ENCODE peak calls at places on chromosomes 6 and 20, in four cellular contexts. U is activated T-helper 1 cell treated with Interleukin-2 at 50 U/mL for 16 hours, O is memory B cell, I is GM12892. D is an unnamed sample.

GRCh38 chr20:43187476-43188233 is 2.1 kb downstream of the PTPRT start:
- DNase-seq in U (peak), O (peak), I (peak), D (peak)

GRCh38 chr6:125095501-125096301 is 57.9 kb upstream of the TPD52L1 start:
- DNase-seq in U (no peak), O (no peak), I (no peak), D (no peak)

GRCh38 chr6:142958343-142958742 is 13.4 kb upstream of the HIVEP2 start:
- DNase-seq in U (no peak), O (no peak), I (no peak), D (no peak)

GRCh38 chr6:139882234-139882633 is 507.8 kb upstream of the CITED2 start:
- DNase-seq in U (no peak), O (no peak), I (no peak), D (no peak)

GRCh38 chr20:50083034-50083433 is 29.9 kb downstream of the UBE2V1 start:
- DNase-seq in U (no peak), O (no peak), I (no peak), D (no peak)

GRCh38 chr6:111468329-111469012 is 14.5 kb downstream of the REV3L start:
- DNase-seq in U (no peak), O (no peak), I (no peak), D (no peak)

GRCh38 chr6:95081231-95081630 is 496.1 kb upstream of the MANEA start:
- DNase-seq in U (no peak), O (no peak), I (no peak), D (no peak)

GRCh38 chr6:35691027-35691824 is 2.5 kb upstream of the FKBP5 start:
- DNase-seq in U (no peak), O (no peak), I (no peak), D (peak)